ENCODE peak calls at places on chromosomes 5 and 9, in four cellular contexts. F is ovary, K is prostate gland, Z is A549. B is an unnamed sample.

GRCh38 chr9:101201626-101202025 is 173.1 kb downstream of the PLPPR1 start:
- DNase-seq in F (no peak), K (no peak), Z (no peak), B (no peak)

GRCh38 chr5:128774605-128775004 is 190.7 kb upstream of the SLC27A6 start:
- DNase-seq in F (no peak), K (no peak), Z (no peak), B (no peak)

GRCh38 chr5:154189256-154189818 is 1.2 kb upstream of the GALNT10 start:
- DNase-seq in F (peak; percentile 42), K (no peak), Z (no peak), B (no peak)

GRCh38 chr9:1261879-1262278 is 211.7 kb downstream of the DMRT2 start:
- DNase-seq in F (no peak), K (no peak), Z (no peak), B (no peak)

GRCh38 chr5:129541648-129542251 is 81.7 kb downstream of the ADAMTS19 start:
- DNase-seq in F (no peak), K (no peak), Z (no peak), B (no peak)

GRCh38 chr9:130535818-130536521 is 43.4 kb upstream of the FUBP3 start:
- DNase-seq in F (no peak), K (peak; percentile 8), Z (no peak), B (no peak)

GRCh38 chr9:29640507-29640906 is 2067.2 kb upstream of the C9orf72 start:
- DNase-seq in F (no peak), K (no peak), Z (no peak), B (no peak)

GRCh38 chr5:172245046-172245445 is 38.5 kb downstream of the UBTD2 start:
- DNase-seq in F (no peak), K (no peak), Z (no peak), B (no peak)

GRCh38 chr9:1087120-1087881 is 37.1 kb downstream of the DMRT2 start:
- DNase-seq in F (no peak), K (no peak), Z (no peak), B (no peak)

GRCh38 chr9:116149844-116150243 is 3.7 kb upstream of the PAPPA start:
- DNase-seq in F (no peak), K (no peak), Z (no peak), B (no peak)

GRCh38 chr5:113989913-113990305 is 372.0 kb upstream of the KCNN2 start:
- DNase-seq in F (no peak), K (no peak), Z (no peak), B (no peak)

GRCh38 chr5:73673161-73673591 is 47.2 kb downstream of the ARHGEF28 start:
- DNase-seq in F (no peak), K (no peak), Z (no peak), B (no peak)

GRCh38 chr9:109030426-109030825 is 17.1 kb upstream of the CTNNAL1 start:
- DNase-seq in F (no peak), K (no peak), Z (no peak), B (no peak)

GRCh38 chr9:130997925-130998595 is 10.9 kb upstream of the LAMC3 start:
- DNase-seq in F (no peak), K (no peak), Z (peak; percentile 95), B (no peak)

GRCh38 chr9:129570450-129571297 is 50.2 kb downstream of the C9orf50 start:
- DNase-seq in F (peak; percentile 76), K (peak; percentile 36), Z (peak; percentile 72), B (peak; percentile 49)

GRCh38 chr9:87004016-87004415 is 56.7 kb upstream of the GAS1 start:
- DNase-seq in F (no peak), K (no peak), Z (no peak), B (no peak)

GRCh38 chr9:21674894-21675293 is 127.5 kb upstream of the MTAP start:
- DNase-seq in F (no peak), K (no peak), Z (no peak), B (no peak)

DNA sequence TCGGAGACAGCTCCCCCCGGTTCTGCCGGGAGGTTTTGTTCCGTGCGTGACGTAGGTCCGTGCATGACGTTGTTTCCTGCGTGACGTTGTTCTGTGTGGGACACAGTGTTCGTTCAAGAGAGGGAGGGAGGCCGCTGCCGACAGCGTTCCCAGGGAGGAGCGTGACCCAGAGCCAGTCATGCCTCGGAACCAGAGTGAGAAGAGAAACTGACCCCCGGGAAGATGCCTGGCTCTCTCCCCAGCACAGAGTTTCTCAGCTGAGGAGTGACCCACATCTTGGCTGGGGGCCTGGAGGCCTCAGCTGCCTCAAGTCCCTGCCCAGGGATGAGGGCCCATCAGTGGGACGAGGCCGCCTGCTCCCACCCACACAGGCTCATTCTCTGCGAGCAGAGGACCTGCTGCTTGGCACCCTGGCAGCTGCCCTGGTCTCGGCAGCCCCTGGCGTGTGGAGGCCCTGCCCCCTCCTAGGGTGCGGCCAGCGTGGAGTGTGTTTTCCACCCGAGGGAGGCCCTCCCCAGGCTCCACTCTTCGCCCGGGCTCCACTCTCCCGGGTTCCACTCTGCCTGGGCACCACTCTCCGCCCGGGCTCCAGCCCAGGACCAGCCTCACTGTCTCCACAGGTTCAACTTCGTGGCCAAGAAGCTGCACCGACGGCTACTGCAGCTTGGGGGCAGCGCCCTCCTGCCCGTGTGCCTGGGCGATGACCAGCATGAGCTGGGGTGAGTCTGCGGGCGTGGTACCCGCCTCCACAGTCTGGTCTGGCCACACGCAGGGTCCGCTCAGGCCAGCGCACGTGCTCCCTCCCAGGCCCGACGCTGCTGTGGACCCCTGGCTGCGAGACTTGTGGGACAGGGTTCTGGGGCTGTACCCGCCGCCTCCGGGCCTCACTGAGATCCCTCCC is 7.9 kb downstream of the NDOR1 start:
- DNase-seq in F (no peak), K (no peak), Z (no peak), B (no peak)
- H3K4me3 ChIP-seq in F (no peak overlapping the region), K (no peak overlapping the region), Z (no peak overlapping the region), B (no peak overlapping the region)

GRCh38 chr5:151684690-151685361 is 1.9 kb downstream of the SPARC start:
- DNase-seq in F (peak; percentile 74), K (no peak), Z (no peak), B (peak; percentile 90)
- TF ChIP-seq POLR2A in F (no peak), K (no peak), Z (no peak), B (no peak)

DNA sequence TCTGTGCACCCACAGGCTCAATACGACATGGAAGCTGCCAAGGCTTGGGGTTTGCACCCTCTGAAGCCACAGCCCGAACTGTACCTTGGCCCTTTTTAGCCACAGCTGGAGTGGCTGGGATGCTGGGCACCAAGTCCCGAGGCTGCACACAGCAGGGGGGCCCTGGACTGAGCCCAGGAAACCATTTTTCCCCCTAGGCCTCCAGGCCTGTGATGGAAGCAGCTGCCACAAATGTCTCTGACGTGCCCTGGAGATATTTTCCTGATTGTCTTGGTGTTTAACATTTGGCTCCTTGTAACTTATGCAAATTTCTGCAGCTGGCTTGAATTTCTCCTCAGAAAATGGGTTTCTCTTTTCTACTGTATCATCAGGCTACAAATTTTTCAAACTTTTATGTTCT is 82.3 kb upstream of the LPAR1 start:
- DNase-seq in F (no peak), K (no peak), Z (no peak), B (no peak)
- H3K4me3 ChIP-seq in F (no peak overlapping the region), K (no peak overlapping the region), Z (no peak overlapping the region), B (no peak overlapping the region)

DNA sequence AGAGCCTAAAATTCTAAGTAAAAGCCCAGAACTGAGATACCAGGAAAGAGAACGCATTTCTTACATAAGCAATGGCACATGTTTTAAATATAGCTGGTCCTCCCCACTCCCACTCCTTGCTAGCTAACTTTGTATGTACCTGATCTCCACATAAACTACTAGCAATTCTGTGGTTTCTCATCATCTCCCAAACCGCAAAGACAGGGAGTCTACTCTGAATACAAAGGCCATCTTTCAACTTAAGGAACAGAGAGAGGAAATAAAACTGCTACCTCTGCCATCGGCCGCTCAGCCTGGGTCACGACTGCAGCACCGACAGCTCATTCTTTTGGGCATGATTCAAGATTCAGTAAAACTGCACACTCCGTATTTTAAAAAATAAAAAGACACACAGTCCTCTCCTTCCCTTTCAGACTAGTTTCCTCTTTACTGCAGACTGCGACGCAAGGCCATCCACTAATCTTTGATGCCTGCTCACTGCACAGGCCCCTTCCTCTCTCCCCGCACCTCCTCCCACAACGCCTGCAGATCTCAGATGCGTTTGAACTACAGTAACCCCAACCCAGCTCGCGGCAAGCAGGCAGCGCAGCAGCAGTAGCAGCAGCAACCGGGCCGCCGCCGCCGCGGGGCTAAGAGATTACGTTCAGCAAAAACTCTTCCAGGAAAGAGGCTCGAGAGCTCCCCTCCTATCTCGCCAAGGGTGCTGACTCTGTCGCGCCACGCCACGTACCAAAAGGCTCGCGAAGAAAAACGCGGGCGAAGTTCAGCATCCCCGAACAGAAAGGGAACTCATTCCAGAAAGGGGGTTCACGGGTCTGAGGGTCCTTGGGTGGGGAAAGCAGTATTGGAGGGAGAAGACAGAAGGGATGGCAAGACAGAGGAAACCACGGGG is 1.5 kb downstream of the RNF145 start:
- DNase-seq in F (peak; percentile 81), K (peak; percentile 72), Z (peak; percentile 63), B (peak; percentile 95)
- TF ChIP-seq POLR2A in F (peak; percentile 49), K (peak; percentile 51), Z (peak; percentile 39), B (no peak)

DNA sequence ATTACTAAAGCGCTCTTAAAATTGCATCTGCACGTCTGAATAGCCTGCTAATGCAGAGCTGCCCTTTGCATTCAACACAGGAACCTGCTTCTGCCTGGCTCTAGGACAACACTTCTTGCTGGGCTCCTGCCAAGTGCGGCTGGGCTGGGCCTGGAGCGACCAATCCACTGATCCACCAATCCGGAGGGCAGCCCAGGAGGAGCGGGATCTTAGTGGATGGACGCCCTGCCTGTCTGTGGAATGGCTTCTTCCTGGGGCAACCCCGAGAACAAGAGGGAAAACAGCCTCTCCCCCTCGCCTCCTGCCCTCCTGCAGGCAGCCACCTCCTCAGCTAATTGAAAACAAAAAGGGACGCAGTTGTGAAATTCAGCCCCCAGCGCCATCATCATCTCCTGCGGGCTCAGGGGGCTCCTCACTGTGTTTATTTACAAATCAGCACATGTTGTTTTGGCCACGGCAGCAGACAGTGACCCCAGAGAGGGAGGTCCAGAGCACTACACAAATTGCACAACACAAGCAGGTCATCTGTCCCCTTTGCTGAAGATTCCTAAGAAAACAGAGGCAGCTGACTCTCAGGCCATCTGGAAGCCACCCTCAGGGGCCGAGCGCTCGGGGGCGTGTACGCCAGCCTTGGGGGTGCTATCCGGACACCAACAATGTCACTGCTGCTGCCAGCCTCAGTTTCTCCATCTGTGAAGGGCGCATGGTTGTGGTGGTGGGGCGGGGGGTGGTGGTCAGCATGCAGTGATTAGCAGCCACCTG is 57.3 kb downstream of the GADD45G start:
- DNase-seq in F (peak; percentile 99), K (peak; percentile 99), Z (peak; percentile 87), B (peak; percentile 94)
- H3K4me3 ChIP-seq in F (peak overlapping the region; percentile 20), K (no peak overlapping the region), Z (peak overlapping the region; percentile 38), B (no peak overlapping the region)

DNA sequence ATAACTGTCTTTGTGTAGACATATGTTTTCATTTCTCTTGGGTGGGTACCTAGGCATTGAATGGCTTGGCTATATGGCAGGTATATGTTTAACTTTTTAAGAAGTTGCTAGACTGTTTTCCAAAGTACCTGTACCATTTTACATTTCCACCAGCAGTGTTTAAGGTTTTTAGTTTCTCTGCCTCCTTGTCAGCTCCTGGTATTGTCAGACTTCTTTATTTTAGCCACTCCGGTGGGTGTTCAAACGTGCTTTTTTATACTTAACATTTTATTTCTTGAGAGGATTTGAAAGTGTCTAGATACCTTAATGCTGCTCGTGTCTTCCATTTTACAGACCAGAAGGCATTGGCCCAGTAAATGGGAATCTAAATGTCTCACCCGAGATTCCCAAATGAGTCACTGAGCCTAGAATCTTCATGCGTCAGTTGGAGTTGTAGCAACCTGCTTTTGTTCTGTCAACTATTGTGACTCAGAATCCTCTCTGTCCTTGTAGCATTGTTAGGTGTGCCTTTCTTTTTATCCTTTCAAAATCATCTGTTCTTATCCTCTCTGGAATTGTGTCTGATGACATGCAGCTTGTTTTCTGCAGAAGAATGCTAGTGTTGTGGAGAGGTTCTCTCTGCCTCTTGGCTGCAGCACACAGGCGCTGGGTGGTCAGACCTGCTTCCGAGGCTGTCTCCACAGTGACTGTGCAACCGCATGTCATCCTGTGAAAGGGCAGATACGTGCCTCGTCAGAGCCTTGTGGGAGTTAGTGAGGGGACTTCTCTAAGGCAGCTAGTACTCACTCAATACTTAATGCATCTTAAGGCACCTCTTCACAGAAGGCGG is 291.8 kb downstream of the AOPEP start:
- DNase-seq in F (no peak), K (peak; percentile 55), Z (peak; percentile 65), B (no peak)
- TF ChIP-seq POLR2A in F (no peak), K (no peak), Z (peak; percentile 17), B (no peak)